ENCODE peak calls at places on chromosomes 13 and 19, in ten cellular contexts. C is GM19239; N is amniotic epithelial cell; B is IMR-90; D is stimulated activated CD8-positive, alpha-beta memory T cell treated with anti-CD3 and anti-CD28 coated beads, Interleukin-4, amount 100 ng/mL, for 1 hour; Q is AG09319; A is activated naive CD4-positive, alpha-beta T cell; U is HT-29; Z is thyroid gland; K is sigmoid colon. X is an unnamed sample.

GRCh38 chr13:100608906-100609305 is 20.3 kb upstream of the GGACT start:
- DNase-seq in C (peak; percentile 68), N (no peak), B (no peak), D (no peak), Q (no peak), A (no peak), U (no peak), Z (no peak), K (no peak), X (no peak)

GRCh38 chr19:27746691-27747380 is 1466.1 kb downstream of the UQCRFS1 start:
- DNase-seq in C (no peak), N (peak; percentile 1), B (peak; percentile 1), D (no peak), Q (no peak), A (no peak), U (no peak), Z (peak; percentile 33), K (peak; percentile 62), X (no peak)

GRCh38 chr13:18628428-18628827 is 553.2 kb downstream of the TUBA3C start:
- DNase-seq in C (no peak), N (no peak), B (no peak), D (no peak), Q (no peak), A (no peak), U (no peak), Z (no peak), K (no peak), X (no peak)

GRCh38 chr13:51999525-51999924 is 11.7 kb downstream of the ATP7B start:
- DNase-seq in C (no peak), N (peak; percentile 16), B (peak; percentile 25), D (no peak), Q (no peak), A (no peak), U (no peak), Z (peak; percentile 89), K (peak; percentile 76), X (no peak)

GRCh38 chr19:6062274-6062673 is 48.0 kb downstream of the RFX2 start:
- DNase-seq in C (no peak), N (peak; percentile 24), B (no peak), D (no peak), Q (no peak), A (no peak), U (no peak), Z (peak; percentile 25), K (no peak), X (no peak)

GRCh38 chr19:39818626-39819097 is 15.3 kb downstream of the DYRK1B start:
- DNase-seq in C (no peak), N (no peak), B (no peak), D (no peak), Q (no peak), A (no peak), U (no peak), Z (no peak), K (no peak), X (no peak)

GRCh38 chr19:928471-929259 is 2.8 kb downstream of the ARID3A start:
- DNase-seq in C (no peak), N (peak; percentile 70), B (no peak), D (no peak), Q (no peak), A (no peak), U (no peak), Z (no peak), K (no peak), X (no peak)

GRCh38 chr13:101019126-101019525 is 344.5 kb upstream of the TMTC4 start:
- DNase-seq in C (no peak), N (peak; percentile 6), B (no peak), D (no peak), Q (no peak), A (no peak), U (no peak), Z (no peak), K (no peak), X (no peak)

GRCh38 chr13:100530645-100531044 is 57.9 kb downstream of the GGACT start:
- DNase-seq in C (no peak), N (no peak), B (peak; percentile 33), D (no peak), Q (no peak), A (no peak), U (no peak), Z (no peak), K (peak; percentile 67), X (no peak)

GRCh38 chr13:102035969-102036368 is 365.9 kb downstream of the FGF14 start:
- DNase-seq in C (no peak), N (no peak), B (no peak), D (no peak), Q (no peak), A (no peak), U (no peak), Z (no peak), K (no peak), X (no peak)

GRCh38 chr13:65913173-65913572 is 1317.0 kb downstream of the PCDH9 start:
- DNase-seq in C (no peak), N (peak; percentile 68), B (peak; percentile 86), D (no peak), Q (no peak), A (no peak), U (no peak), Z (no peak), K (no peak), X (no peak)

GRCh38 chr13:110297771-110298170 is 9.2 kb downstream of the COL4A1 start:
- DNase-seq in C (no peak), N (no peak), B (no peak), D (no peak), Q (no peak), A (no peak), U (no peak), Z (no peak), K (no peak), X (no peak)

GRCh38 chr13:112991611-112992010 is 22.6 kb downstream of the MCF2L start:
- DNase-seq in C (no peak), N (no peak), B (no peak), D (no peak), Q (no peak), A (no peak), U (no peak), Z (no peak), K (no peak), X (no peak)

GRCh38 chr13:98187862-98188261 is 10.8 kb upstream of the RNF113B start:
- DNase-seq in C (no peak), N (no peak), B (no peak), D (no peak), Q (no peak), A (no peak), U (no peak), Z (peak; percentile 93), K (no peak), X (no peak)

GRCh38 chr13:95032114-95032513 is 269.1 kb downstream of the ABCC4 start:
- DNase-seq in C (no peak), N (no peak), B (no peak), D (no peak), Q (no peak), A (no peak), U (no peak), Z (no peak), K (no peak), X (no peak)

GRCh38 chr13:80654638-80655249 is 313.8 kb upstream of the SPRY2 start:
- DNase-seq in C (no peak), N (peak; percentile 34), B (no peak), D (no peak), Q (no peak), A (no peak), U (no peak), Z (peak; percentile 14), K (no peak), X (no peak)

GRCh38 chr19:35751839-35752745 is 3.7 kb downstream of the LIN37 start:
- DNase-seq in C (no peak), N (no peak), B (no peak), D (no peak), Q (no peak), A (no peak), U (no peak), Z (no peak), K (peak; percentile 65), X (no peak)

GRCh38 chr13:24176351-24177101 is 16.0 kb downstream of the SPATA13 start:
- DNase-seq in C (no peak), N (peak; percentile 73), B (no peak), D (no peak), Q (no peak), A (no peak), U (no peak), Z (peak; percentile 49), K (no peak), X (no peak)

GRCh38 chr19:588093-588742 is 1.5 kb upstream of the HCN2 start:
- DNase-seq in C (no peak), N (peak; percentile 64), B (peak; percentile 72), D (no peak), Q (no peak), A (peak; percentile 50), U (peak; percentile 68), Z (peak; percentile 51), K (peak; percentile 80), X (peak; percentile 29)

GRCh38 chr19:28023064-28023463 is 1189.9 kb downstream of the UQCRFS1 start:
- DNase-seq in C (no peak), N (no peak), B (no peak), D (no peak), Q (no peak), A (no peak), U (no peak), Z (no peak), K (no peak), X (no peak)

GRCh38 chr19:15371786-15372380 is 7.7 kb downstream of the AKAP8 start:
- DNase-seq in C (no peak), N (no peak), B (no peak), D (no peak), Q (no peak), A (no peak), U (no peak), Z (no peak), K (no peak), X (no peak)

GRCh38 chr13:39602277-39602613 is 748 bp downstream of the LHFPL6 start:
- DNase-seq in C (peak; percentile 14), N (no peak), B (no peak), D (no peak), Q (no peak), A (no peak), U (no peak), Z (no peak), K (no peak), X (no peak)

GRCh38 chr13:76812971-76813691 is 73.1 kb downstream of the KCTD12 start:
- DNase-seq in C (no peak), N (no peak), B (no peak), D (no peak), Q (no peak), A (no peak), U (no peak), Z (peak; percentile 17), K (no peak), X (no peak)

GRCh38 chr13:32036131-32036695 is 4.6 kb downstream of the FRY start:
- DNase-seq in C (no peak), N (no peak), B (no peak), D (no peak), Q (no peak), A (no peak), U (no peak), Z (no peak), K (no peak), X (no peak)

GRCh38 chr19:13821292-13821691 is 26.0 kb downstream of the ZSWIM4 start:
- DNase-seq in C (no peak), N (no peak), B (no peak), D (no peak), Q (no peak), A (no peak), U (no peak), Z (no peak), K (no peak), X (no peak)

GRCh38 chr19:48868196-48868886 is at the start of gene PLEKHA4:
- DNase-seq in C (no peak), N (peak; percentile 37), B (peak; percentile 49), D (no peak), Q (no peak), A (no peak), U (peak; percentile 32), Z (peak; percentile 72), K (peak; percentile 89), X (no peak)

GRCh38 chr19:30255783-30256509 is 116.2 kb upstream of the ZNF536 start:
- DNase-seq in C (no peak), N (no peak), B (no peak), D (no peak), Q (no peak), A (no peak), U (no peak), Z (no peak), K (no peak), X (no peak)

GRCh38 chr13:109795021-109795420 is 8.6 kb upstream of the IRS2 start:
- DNase-seq in C (no peak), N (peak; percentile 78), B (no peak), D (no peak), Q (no peak), A (no peak), U (peak; percentile 64), Z (no peak), K (no peak), X (no peak)

X was measured in activated T-helper 1 cell treated with anti-CD3 and anti-CD28 coated beads, Interleukin-2, amount 50 U/mL, for 16 hours.